ENCODE peak calls at places on chromosomes 11 and 22, in six cellular contexts. L is stomach, V is K562, X is spleen, K is endothelial cell of umbilical vein, E is esophagus muscularis mucosa. O is an unnamed sample.

GRCh38 chr11:70128435-70128906 is 50.4 kb downstream of the ANO1 start:
- DNase-seq in L (peak), V (no peak), X (no peak), K (peak), E (no peak), O (no peak)

GRCh38 chr11:132423266-132423665 is 1052.9 kb downstream of the NTM start:
- DNase-seq in L (no peak), V (no peak), X (no peak), K (no peak), E (no peak), O (no peak)

GRCh38 chr22:20760084-20760483 is 13.8 kb upstream of the SERPIND1 start:
- DNase-seq in L (no peak), V (no peak), X (no peak), K (no peak), E (no peak), O (no peak)

GRCh38 chr11:113723706-113724246 is 17.7 kb upstream of the TMPRSS5 start:
- DNase-seq in L (no peak), V (no peak), X (no peak), K (no peak), E (no peak), O (no peak)

GRCh38 chr11:46239801-46240061 is 37.7 kb upstream of the CREB3L1 start:
- DNase-seq in L (no peak), V (no peak), X (no peak), K (no peak), E (no peak), O (no peak)

GRCh38 chr11:134575504-134576230 is 163.6 kb upstream of the B3GAT1 start:
- DNase-seq in L (no peak), V (no peak), X (peak), K (no peak), E (peak), O (peak)

GRCh38 chr11:23932485-23932898 is 564.4 kb upstream of the LUZP2 start:
- DNase-seq in L (no peak), V (no peak), X (no peak), K (peak), E (no peak), O (no peak)

GRCh38 chr11:75733346-75734107 is 15.9 kb downstream of the MOGAT2 start:
- DNase-seq in L (peak), V (no peak), X (no peak), K (no peak), E (no peak), O (no peak)

GRCh38 chr22:41976961-41977566 is 7.8 kb downstream of the SEPTIN3 start:
- DNase-seq in L (no peak), V (no peak), X (no peak), K (no peak), E (no peak), O (no peak)

GRCh38 chr11:70065318-70066135 is 12.6 kb upstream of the ANO1 start:
- DNase-seq in L (no peak), V (no peak), X (peak), K (no peak), E (peak), O (peak)

GRCh38 chr22:47012589-47013365 is 250.3 kb downstream of the TBC1D22A start:
- DNase-seq in L (no peak), V (peak), X (no peak), K (no peak), E (no peak), O (peak)

GRCh38 chr11:73143126-73143838 is 1.2 kb upstream of the FCHSD2 start:
- DNase-seq in L (no peak), V (peak), X (no peak), K (peak), E (peak), O (no peak)

GRCh38 chr11:38300570-38300969 is 1702.5 kb upstream of the RAG2 start:
- DNase-seq in L (no peak), V (no peak), X (no peak), K (no peak), E (no peak), O (no peak)

GRCh38 chr11:94787798-94788197 is 19.6 kb downstream of the AMOTL1 start:
- DNase-seq in L (no peak), V (peak), X (no peak), K (no peak), E (no peak), O (no peak)

GRCh38 chr11:3967695-3968094 is 112.2 kb downstream of the STIM1 start:
- DNase-seq in L (no peak), V (no peak), X (no peak), K (no peak), E (no peak), O (no peak)

GRCh38 chr11:48106166-48106565 is 110.4 kb upstream of the OR4B1 start:
- DNase-seq in L (no peak), V (no peak), X (no peak), K (no peak), E (peak), O (no peak)

GRCh38 chr11:70650075-70650909 is 252.0 kb downstream of the CTTN start:
- DNase-seq in L (peak), V (peak), X (no peak), K (peak), E (no peak), O (no peak)

GRCh38 chr11:46149342-46149741 is 28.1 kb upstream of the PHF21A start:
- DNase-seq in L (no peak), V (no peak), X (peak), K (no peak), E (no peak), O (no peak)

GRCh38 chr11:67316882-67317364 is 13.6 kb downstream of the SSH3 start:
- DNase-seq in L (no peak), V (no peak), X (no peak), K (no peak), E (no peak), O (no peak)

GRCh38 chr11:102957953-102958352 is 2.4 kb upstream of the MMP13 start:
- DNase-seq in L (no peak), V (no peak), X (no peak), K (no peak), E (no peak), O (no peak)

GRCh38 chr11:34624069-34624468 is 3.2 kb downstream of the EHF start:
- DNase-seq in L (peak), V (no peak), X (peak), K (no peak), E (no peak), O (no peak)

GRCh38 chr11:59610289-59610688 is 5.3 kb downstream of the OSBP start:
- DNase-seq in L (no peak), V (no peak), X (no peak), K (no peak), E (no peak), O (no peak)

GRCh38 chr11:118705111-118705741 is 25.8 kb upstream of the TREH start:
- DNase-seq in L (no peak), V (no peak), X (no peak), K (no peak), E (no peak), O (no peak)
- TF ChIP-seq POLR2A in L (no peak), V (no peak), X (no peak), K (no peak), E (no peak), O (no peak)

DNA sequence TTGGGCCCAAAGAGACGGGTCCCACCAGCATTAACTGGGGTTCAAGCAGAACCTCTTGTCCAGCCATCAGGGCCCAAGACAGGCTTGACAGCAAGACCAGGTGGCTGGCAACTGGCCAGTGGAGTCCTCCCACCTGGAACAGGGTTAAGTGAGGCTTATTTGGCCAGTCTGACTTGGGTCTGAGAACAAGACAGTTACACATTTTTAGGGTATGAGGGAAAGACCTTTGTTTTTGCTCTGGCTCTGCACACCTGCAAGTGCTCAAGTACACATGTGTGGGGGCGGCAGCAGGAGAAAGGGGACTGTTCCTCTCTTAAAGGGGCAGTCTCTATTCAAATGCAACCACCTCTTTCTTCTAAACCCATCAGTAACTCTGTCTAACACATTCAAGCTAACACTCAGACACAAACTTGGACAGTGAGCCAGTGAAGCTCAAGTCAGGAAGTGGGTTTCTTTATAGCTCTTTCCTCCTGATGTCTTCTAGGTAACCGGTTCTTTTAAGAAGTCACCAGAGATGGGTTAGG is 116.2 kb downstream of the ETS1 start:
- DNase-seq in L (no peak), V (no peak), X (peak), K (no peak), E (no peak), O (no peak)
- TF ChIP-seq POLR2AphosphoS5 in L (no peak), V (no peak), X (peak), K (no peak), E (no peak), O (no peak)

DNA sequence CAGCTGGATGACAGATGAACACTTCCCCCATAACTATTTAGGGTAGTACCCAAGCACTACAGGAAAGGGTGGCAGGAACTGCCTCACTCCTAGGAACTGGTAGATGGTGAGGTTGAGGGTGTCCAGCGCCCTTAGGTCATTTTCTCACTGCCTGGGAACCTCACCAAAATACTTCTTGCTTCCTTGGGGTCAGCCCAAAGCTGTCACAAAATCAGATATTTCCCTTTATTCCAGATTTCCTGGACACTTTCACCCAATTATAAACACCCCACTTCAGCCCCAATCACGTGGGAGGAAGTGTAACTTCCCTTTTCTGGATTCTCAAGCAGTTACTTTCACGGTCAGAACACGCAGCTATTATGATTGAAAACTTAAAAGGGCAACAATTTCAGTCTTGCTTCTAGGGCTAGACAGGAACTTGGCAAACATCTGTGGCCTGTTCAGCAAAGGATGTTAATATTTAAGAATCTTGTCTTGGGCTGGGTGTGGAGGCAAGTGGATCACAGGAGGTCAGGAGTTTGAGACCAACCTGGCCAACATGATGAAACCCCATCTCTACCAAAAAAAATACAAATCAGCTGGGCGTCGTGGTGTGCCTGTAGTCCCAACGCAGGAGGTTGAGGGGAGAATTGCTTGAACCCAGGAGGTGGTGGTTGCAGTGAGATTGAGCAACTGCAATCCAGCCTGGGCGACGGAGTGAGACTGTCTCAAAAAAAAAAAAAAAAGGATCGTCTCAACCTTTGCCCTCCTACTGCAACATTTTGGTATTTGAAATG is 4.0 kb downstream of the FTH1 start:
- DNase-seq in L (no peak), V (no peak), X (peak), K (peak), E (no peak), O (peak)
- H3K4me3 ChIP-seq in L (no peak), V (no peak), X (no peak), K (no peak), E (peak), O (no peak)

GRCh38 chr22:43293259-43293658 is 49.9 kb downstream of the SCUBE1 start:
- DNase-seq in L (peak), V (peak), X (no peak), K (no peak), E (no peak), O (peak)

GRCh38 chr22:43295660-43296059 is 47.5 kb downstream of the SCUBE1 start:
- DNase-seq in L (no peak), V (no peak), X (no peak), K (no peak), E (no peak), O (no peak)

GRCh38 chr22:43295173-43295572 is 48.0 kb downstream of the SCUBE1 start:
- DNase-seq in L (no peak), V (no peak), X (no peak), K (no peak), E (no peak), O (no peak)

GRCh38 chr22:43292633-43293025 is 50.5 kb downstream of the SCUBE1 start:
- DNase-seq in L (no peak), V (no peak), X (no peak), K (no peak), E (no peak), O (no peak)

GRCh38 chr22:43293661-43294392 is 49.3 kb downstream of the SCUBE1 start:
- DNase-seq in L (peak), V (peak), X (no peak), K (peak), E (peak), O (peak)
- TF ChIP-seq POLR2A in L (no peak), V (no peak), X (no peak), K (no peak), E (no peak), O (no peak)

GRCh38 chr11:643849-644738 is 7.0 kb downstream of the DRD4 start:
- DNase-seq in L (no peak), V (no peak), X (no peak), K (no peak), E (no peak), O (no peak)

GRCh38 chr11:641806-642370 is 4.8 kb downstream of the DRD4 start:
- DNase-seq in L (no peak), V (no peak), X (no peak), K (no peak), E (no peak), O (no peak)

GRCh38 chr11:643366-643765 is 6.3 kb downstream of the DRD4 start:
- DNase-seq in L (no peak), V (no peak), X (no peak), K (no peak), E (no peak), O (no peak)

GRCh38 chr11:646214-646613 is 9.1 kb downstream of the DRD4 start:
- DNase-seq in L (no peak), V (peak), X (no peak), K (no peak), E (no peak), O (no peak)

GRCh38 chr11:645536-645935 is 8.5 kb downstream of the DRD4 start:
- DNase-seq in L (no peak), V (no peak), X (no peak), K (no peak), E (no peak), O (no peak)
- TF ChIP-seq POLR2AphosphoS5 in L (no peak), V (no peak), X (peak), K (no peak), E (no peak), O (no peak)

GRCh38 chr11:33182246-33182878 is 21.1 kb upstream of the CSTF3 start:
- DNase-seq in L (peak), V (no peak), X (no peak), K (peak), E (no peak), O (no peak)

GRCh38 chr11:33179431-33179830 is 18.2 kb upstream of the CSTF3 start:
- DNase-seq in L (no peak), V (no peak), X (no peak), K (peak), E (no peak), O (no peak)

GRCh38 chr11:33172996-33173395 is 11.7 kb upstream of the CSTF3 start:
- DNase-seq in L (no peak), V (no peak), X (no peak), K (no peak), E (no peak), O (no peak)

GRCh38 chr11:33178443-33179154 is 17.3 kb upstream of the CSTF3 start:
- DNase-seq in L (no peak), V (no peak), X (no peak), K (no peak), E (no peak), O (no peak)

DNA sequence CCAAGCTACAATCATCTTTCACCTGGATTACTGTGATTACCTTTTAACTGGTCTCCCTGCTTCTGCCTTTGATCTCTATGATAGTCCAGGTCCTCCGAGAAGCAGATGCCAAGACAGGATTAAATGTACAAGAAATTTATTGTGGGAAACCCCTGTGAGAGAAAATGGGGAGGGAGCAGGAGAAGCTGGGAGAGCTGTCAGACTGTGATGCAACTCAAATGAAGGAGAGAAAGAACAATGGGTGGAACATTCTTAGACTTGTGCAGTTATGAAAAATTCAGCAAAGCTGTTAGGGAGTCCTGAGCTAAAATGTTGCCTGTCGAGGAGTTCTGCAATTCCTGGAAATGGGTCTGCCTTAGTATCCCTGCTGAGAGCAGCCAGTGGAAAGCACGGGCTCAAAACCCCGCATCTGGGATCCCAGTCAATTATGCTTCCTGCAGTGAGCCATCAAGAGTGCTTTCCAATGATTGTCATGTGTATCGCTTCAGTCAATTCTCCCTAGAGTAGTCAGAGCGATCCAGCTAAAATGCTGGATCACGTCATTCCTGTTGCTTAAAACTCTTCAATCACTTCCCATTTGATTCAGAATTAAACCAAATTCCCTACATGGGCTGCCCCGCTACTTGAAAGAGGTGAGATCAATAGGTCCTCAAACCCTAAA is 16.5 kb upstream of the CSTF3 start:
- DNase-seq in L (no peak), V (no peak), X (no peak), K (no peak), E (no peak), O (no peak)
- H3K4me3 ChIP-seq in L (no peak), V (no peak), X (no peak), K (no peak), E (no peak), O (no peak)

DNA sequence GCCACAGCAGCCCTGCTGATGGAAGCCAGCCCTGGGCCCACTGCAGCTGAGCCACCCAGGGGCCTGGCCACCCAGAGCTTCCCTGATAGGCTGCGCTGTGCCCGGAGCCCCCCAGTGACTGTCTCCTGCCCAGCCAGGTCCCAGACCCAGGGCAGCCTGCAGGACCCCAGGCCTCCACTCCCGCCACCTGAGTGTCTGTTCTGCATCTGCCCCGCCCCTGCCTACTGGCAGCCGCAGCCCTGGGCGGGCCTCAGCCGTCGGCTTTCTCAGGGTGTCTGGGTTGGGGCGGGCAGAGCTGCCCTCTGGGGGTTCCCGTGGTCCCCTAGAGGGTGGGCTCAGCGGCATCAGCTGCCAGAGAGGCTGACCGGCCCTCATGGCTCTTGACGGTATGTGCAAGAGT is 12.5 kb upstream of the PIM3 start:
- DNase-seq in L (peak), V (no peak), X (no peak), K (no peak), E (no peak), O (no peak)
- TF ChIP-seq POLR2A in L (no peak), V (no peak), X (no peak), K (no peak), E (no peak), O (no peak)

GRCh38 chr11:26901162-26901561 is 92.8 kb upstream of the FIBIN start:
- DNase-seq in L (no peak), V (no peak), X (no peak), K (no peak), E (no peak), O (peak)
- TF ChIP-seq POLR2AphosphoS5 in L (no peak), V (no peak), X (no peak), K (no peak), E (peak), O (peak)

O was measured in sigmoid colon.